ENCODE peak calls at places on chromosome 16, in five cellular contexts. Q is endothelial cell of umbilical vein, H is right lobe of liver, A is stromal cell of bone marrow, L is NCI-H1417. C is an unnamed sample.

GRCh38 chr16:10078541-10078949 is 103.7 kb downstream of the GRIN2A start:
- DNase-seq in H (no peak), A (no peak), L (no peak), Q (no peak), C (no peak)

GRCh38 chr16:21219551-21219950 is 8.2 kb upstream of the ZP2 start:
- DNase-seq in Q (no peak), A (no peak), H (no peak), L (no peak), C (no peak)

GRCh38 chr16:85515830-85516397 is 97.2 kb upstream of the GSE1 start:
- DNase-seq in A (no peak), L (peak), H (peak), Q (no peak), C (no peak)

GRCh38 chr16:29841631-29842030 is 21.4 kb downstream of the MVP start:
- DNase-seq in A (no peak), H (no peak), Q (no peak), L (no peak), C (no peak)

GRCh38 chr16:2787961-2788360 is 601 bp upstream of the PRSS33 start:
- DNase-seq in L (no peak), H (no peak), Q (no peak), A (no peak), C (no peak)

GRCh38 chr16:29698042-29698441 is 19.1 kb downstream of the QPRT start:
- DNase-seq in L (no peak), Q (no peak), H (no peak), A (no peak), C (no peak)

GRCh38 chr16:48524348-48525200 is 85.4 kb downstream of the N4BP1 start:
- DNase-seq in H (peak), A (no peak), L (no peak), Q (no peak), C (no peak)

GRCh38 chr16:50537533-50538290 is 10.5 kb upstream of the NKD1 start:
- DNase-seq in Q (no peak), A (no peak), H (peak), L (no peak), C (no peak)

GRCh38 chr16:57446530-57447141 is 549 bp downstream of the CIAPIN1 start:
- DNase-seq in H (no peak), A (no peak), L (peak), Q (peak), C (no peak)

GRCh38 chr16:49441366-49441780 is 67.8 kb downstream of the C16orf78 start:
- DNase-seq in A (no peak), L (peak), H (peak), Q (no peak), C (no peak)

GRCh38 chr16:66416136-66416535 is 11.0 kb upstream of the BEAN1 start:
- DNase-seq in L (no peak), H (no peak), Q (no peak), A (no peak), C (no peak)

GRCh38 chr16:88702364-88703210 is 3.6 kb downstream of the RNF166 start:
- DNase-seq in Q (no peak), L (no peak), H (no peak), A (no peak), C (no peak)

GRCh38 chr16:19691161-19691850 is 26.7 kb downstream of the KNOP1 start:
- DNase-seq in A (no peak), L (no peak), Q (peak), H (no peak), C (no peak)

GRCh38 chr16:13436641-13437423 is 483.1 kb upstream of the ERCC4 start:
- DNase-seq in A (peak), Q (no peak), H (no peak), L (no peak), C (peak)

GRCh38 chr16:55496509-55497145 is 12.2 kb upstream of the LPCAT2 start:
- DNase-seq in A (no peak), H (no peak), Q (no peak), L (no peak), C (no peak)

GRCh38 chr16:54397190-54397835 is 110.7 kb upstream of the IRX3 start:
- DNase-seq in H (no peak), A (peak), Q (no peak), L (no peak), C (no peak)

GRCh38 chr16:14378684-14379467 is 251.2 kb downstream of the PARN start:
- DNase-seq in Q (no peak), A (no peak), H (no peak), L (no peak), C (no peak)